ENCODE peak calls at places on chromosomes 2 and 18, in seven cellular contexts. One of them, this sample, is unnamed.

GRCh38 chr2:143705108-143705686 is 576.0 kb downstream of the ARHGAP15 start:
- DNase-seq in mesendoderm: no peak
- DNase-seq in mesenchymal stem cell: no peak
- DNase-seq in H9: no peak
- DNase-seq in H1: no peak
- DNase-seq in neuronal stem cell: no peak
- DNase-seq in trophoblast cell: peak
- DNase-seq in this sample: peak

GRCh38 chr2:12848176-12848575 is 131.4 kb downstream of the TRIB2 start:
- DNase-seq in mesendoderm: no peak
- DNase-seq in mesenchymal stem cell: no peak
- DNase-seq in H9: no peak
- DNase-seq in H1: no peak
- DNase-seq in neuronal stem cell: no peak
- DNase-seq in trophoblast cell: no peak
- DNase-seq in this sample: no peak

GRCh38 chr2:149561309-149561926 is 26.2 kb downstream of the MMADHC start:
- DNase-seq in mesendoderm: peak
- DNase-seq in mesenchymal stem cell: peak
- DNase-seq in H9: no peak
- DNase-seq in H1: no peak
- DNase-seq in neuronal stem cell: peak
- DNase-seq in trophoblast cell: no peak
- DNase-seq in this sample: peak

GRCh38 chr18:9226463-9226862 is 89.9 kb downstream of the ANKRD12 start:
- DNase-seq in mesendoderm: no peak
- DNase-seq in mesenchymal stem cell: no peak
- DNase-seq in H9: no peak
- DNase-seq in H1: no peak
- DNase-seq in neuronal stem cell: no peak
- DNase-seq in trophoblast cell: no peak
- DNase-seq in this sample: no peak

GRCh38 chr2:212979799-212980198 is 171.6 kb downstream of the IKZF2 start:
- DNase-seq in mesendoderm: peak
- DNase-seq in mesenchymal stem cell: no peak
- DNase-seq in H9: no peak
- DNase-seq in H1: no peak
- DNase-seq in neuronal stem cell: no peak
- DNase-seq in trophoblast cell: no peak
- DNase-seq in this sample: no peak

GRCh38 chr2:195820373-195820772 is 163.3 kb downstream of the SLC39A10 start:
- DNase-seq in mesendoderm: peak
- DNase-seq in mesenchymal stem cell: peak
- DNase-seq in H9: no peak
- DNase-seq in H1: no peak
- DNase-seq in neuronal stem cell: no peak
- DNase-seq in trophoblast cell: no peak
- DNase-seq in this sample: peak

GRCh38 chr2:176097820-176098365 is 1.7 kb upstream of the HOXD12 start:
- DNase-seq in mesendoderm: no peak
- DNase-seq in mesenchymal stem cell: no peak
- DNase-seq in H9: no peak
- DNase-seq in H1: no peak
- DNase-seq in neuronal stem cell: no peak
- DNase-seq in trophoblast cell: no peak
- DNase-seq in this sample: no peak

GRCh38 chr2:16321872-16322271 is 343.8 kb downstream of the CYRIA start:
- DNase-seq in mesendoderm: peak
- DNase-seq in mesenchymal stem cell: no peak
- DNase-seq in H9: no peak
- DNase-seq in H1: no peak
- DNase-seq in neuronal stem cell: no peak
- DNase-seq in trophoblast cell: peak
- DNase-seq in this sample: no peak

GRCh38 chr2:1494906-1495305 is 81.6 kb downstream of the TPO start:
- DNase-seq in mesendoderm: no peak
- DNase-seq in mesenchymal stem cell: no peak
- DNase-seq in H9: no peak
- DNase-seq in H1: no peak
- DNase-seq in neuronal stem cell: no peak
- DNase-seq in trophoblast cell: no peak
- DNase-seq in this sample: no peak

GRCh38 chr2:187580462-187581124 is 26.4 kb upstream of the TFPI start:
- DNase-seq in mesendoderm: peak
- DNase-seq in mesenchymal stem cell: peak
- DNase-seq in H9: no peak
- DNase-seq in H1: no peak
- DNase-seq in neuronal stem cell: no peak
- DNase-seq in trophoblast cell: no peak
- DNase-seq in this sample: peak

GRCh38 chr18:9539283-9539682 is 64.0 kb downstream of the RALBP1 start:
- DNase-seq in mesendoderm: no peak
- DNase-seq in mesenchymal stem cell: peak
- DNase-seq in H9: no peak
- DNase-seq in H1: no peak
- DNase-seq in neuronal stem cell: no peak
- DNase-seq in trophoblast cell: no peak
- DNase-seq in this sample: peak

GRCh38 chr18:816869-817268 is 4.8 kb upstream of the YES1 start:
- DNase-seq in mesendoderm: no peak
- DNase-seq in mesenchymal stem cell: no peak
- DNase-seq in H9: no peak
- DNase-seq in H1: no peak
- DNase-seq in neuronal stem cell: no peak
- DNase-seq in trophoblast cell: no peak
- DNase-seq in this sample: no peak

GRCh38 chr2:40401896-40402295 is 50.0 kb downstream of the SLC8A1 start:
- DNase-seq in mesendoderm: peak
- DNase-seq in mesenchymal stem cell: peak
- DNase-seq in H9: no peak
- DNase-seq in H1: no peak
- DNase-seq in neuronal stem cell: no peak
- DNase-seq in trophoblast cell: peak
- DNase-seq in this sample: peak

GRCh38 chr2:143121079-143121478 is 8.1 kb upstream of the ARHGAP15 start:
- DNase-seq in mesendoderm: no peak
- DNase-seq in mesenchymal stem cell: no peak
- DNase-seq in H9: no peak
- DNase-seq in H1: no peak
- DNase-seq in neuronal stem cell: no peak
- DNase-seq in trophoblast cell: no peak
- DNase-seq in this sample: no peak

GRCh38 chr2:211737282-211737681 is 801.3 kb downstream of the ERBB4 start:
- DNase-seq in mesendoderm: no peak
- DNase-seq in mesenchymal stem cell: no peak
- DNase-seq in H9: no peak
- DNase-seq in H1: no peak
- DNase-seq in neuronal stem cell: no peak
- DNase-seq in trophoblast cell: no peak
- DNase-seq in this sample: no peak

GRCh38 chr18:49231541-49231940 is 228.9 kb downstream of the DYM start:
- DNase-seq in mesendoderm: no peak
- DNase-seq in mesenchymal stem cell: no peak
- DNase-seq in H9: no peak
- DNase-seq in H1: no peak
- DNase-seq in neuronal stem cell: no peak
- DNase-seq in trophoblast cell: no peak
- DNase-seq in this sample: no peak

GRCh38 chr18:23452728-23453656 is at the start of gene RIOK3:
- DNase-seq in mesendoderm: peak
- DNase-seq in mesenchymal stem cell: peak
- DNase-seq in H9: peak
- DNase-seq in H1: peak
- DNase-seq in neuronal stem cell: peak
- DNase-seq in trophoblast cell: peak
- DNase-seq in this sample: peak

GRCh38 chr2:178204987-178205386 is 10.7 kb downstream of the OSBPL6 start:
- DNase-seq in mesendoderm: no peak
- DNase-seq in mesenchymal stem cell: no peak
- DNase-seq in H9: no peak
- DNase-seq in H1: no peak
- DNase-seq in neuronal stem cell: no peak
- DNase-seq in trophoblast cell: no peak
- DNase-seq in this sample: no peak

GRCh38 chr2:45390433-45390832 is 220.6 kb downstream of the SRBD1 start:
- DNase-seq in mesendoderm: no peak
- DNase-seq in mesenchymal stem cell: no peak
- DNase-seq in H9: no peak
- DNase-seq in H1: no peak
- DNase-seq in neuronal stem cell: peak
- DNase-seq in trophoblast cell: no peak
- DNase-seq in this sample: no peak

GRCh38 chr2:10254373-10255188 is 48.1 kb upstream of the HPCAL1 start:
- DNase-seq in mesendoderm: peak
- DNase-seq in mesenchymal stem cell: no peak
- DNase-seq in H9: no peak
- DNase-seq in H1: no peak
- DNase-seq in neuronal stem cell: no peak
- DNase-seq in trophoblast cell: peak
- DNase-seq in this sample: peak

GRCh38 chr2:10249798-10250197 is 52.9 kb upstream of the HPCAL1 start:
- DNase-seq in mesendoderm: no peak
- DNase-seq in mesenchymal stem cell: no peak
- DNase-seq in H9: no peak
- DNase-seq in H1: no peak
- DNase-seq in neuronal stem cell: no peak
- DNase-seq in trophoblast cell: no peak
- DNase-seq in this sample: no peak

GRCh38 chr2:10252651-10253050 is 50.1 kb upstream of the HPCAL1 start:
- DNase-seq in mesendoderm: peak
- DNase-seq in mesenchymal stem cell: no peak
- DNase-seq in H9: no peak
- DNase-seq in H1: no peak
- DNase-seq in neuronal stem cell: no peak
- DNase-seq in trophoblast cell: no peak
- DNase-seq in this sample: no peak

GRCh38 chr2:10253596-10254372 is 48.9 kb upstream of the HPCAL1 start:
- DNase-seq in mesendoderm: peak
- DNase-seq in mesenchymal stem cell: no peak
- DNase-seq in H9: no peak
- DNase-seq in H1: no peak
- DNase-seq in neuronal stem cell: no peak
- DNase-seq in trophoblast cell: peak
- DNase-seq in this sample: no peak

DNA sequence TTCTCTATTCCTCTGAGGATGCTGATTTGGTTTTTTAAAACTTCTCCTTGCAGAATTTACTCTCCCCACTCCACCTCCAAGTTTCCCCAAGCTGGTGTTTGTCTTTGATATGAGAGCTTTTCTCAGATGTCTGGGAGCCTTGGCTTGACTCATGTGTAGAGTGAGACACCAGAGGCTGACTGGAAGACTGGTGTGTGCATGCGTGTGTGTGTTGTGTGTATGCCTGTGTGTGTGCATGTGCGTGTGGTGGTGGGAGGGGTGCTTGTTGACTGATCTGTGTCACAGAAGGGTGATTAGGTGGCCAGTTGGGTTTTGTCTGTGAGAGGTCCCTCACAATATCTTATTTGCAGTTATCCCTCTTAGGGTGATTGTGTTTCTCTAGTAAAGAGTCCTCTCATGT is 50.5 kb upstream of the HPCAL1 start:
- DNase-seq in mesendoderm: no peak
- DNase-seq in mesenchymal stem cell: no peak
- DNase-seq in H9: no peak
- DNase-seq in H1: no peak
- DNase-seq in neuronal stem cell: no peak
- DNase-seq in trophoblast cell: no peak
- DNase-seq in this sample: no peak
- H2AK5ac ChIP-seq in mesendoderm: no peak
- H2AK5ac ChIP-seq in mesenchymal stem cell: no peak
- H2AK5ac ChIP-seq in H9: no peak
- H2AK5ac ChIP-seq in H1: no peak
- H2AK5ac ChIP-seq in neuronal stem cell: no peak
- H2AK5ac ChIP-seq in trophoblast cell: no peak
- H2AK5ac ChIP-seq in this sample: no peak

GRCh38 chr2:152759290-152760072 is 41.1 kb downstream of the ARL6IP6 start:
- DNase-seq in mesendoderm: no peak
- DNase-seq in mesenchymal stem cell: no peak
- DNase-seq in H9: no peak
- DNase-seq in H1: no peak
- DNase-seq in neuronal stem cell: no peak
- DNase-seq in trophoblast cell: no peak
- DNase-seq in this sample: no peak
- H2AK5ac ChIP-seq in mesendoderm: no peak
- H2AK5ac ChIP-seq in mesenchymal stem cell: no peak
- H2AK5ac ChIP-seq in H9: no peak
- H2AK5ac ChIP-seq in H1: no peak
- H2AK5ac ChIP-seq in neuronal stem cell: no peak
- H2AK5ac ChIP-seq in trophoblast cell: no peak
- H2AK5ac ChIP-seq in this sample: no peak

DNA sequence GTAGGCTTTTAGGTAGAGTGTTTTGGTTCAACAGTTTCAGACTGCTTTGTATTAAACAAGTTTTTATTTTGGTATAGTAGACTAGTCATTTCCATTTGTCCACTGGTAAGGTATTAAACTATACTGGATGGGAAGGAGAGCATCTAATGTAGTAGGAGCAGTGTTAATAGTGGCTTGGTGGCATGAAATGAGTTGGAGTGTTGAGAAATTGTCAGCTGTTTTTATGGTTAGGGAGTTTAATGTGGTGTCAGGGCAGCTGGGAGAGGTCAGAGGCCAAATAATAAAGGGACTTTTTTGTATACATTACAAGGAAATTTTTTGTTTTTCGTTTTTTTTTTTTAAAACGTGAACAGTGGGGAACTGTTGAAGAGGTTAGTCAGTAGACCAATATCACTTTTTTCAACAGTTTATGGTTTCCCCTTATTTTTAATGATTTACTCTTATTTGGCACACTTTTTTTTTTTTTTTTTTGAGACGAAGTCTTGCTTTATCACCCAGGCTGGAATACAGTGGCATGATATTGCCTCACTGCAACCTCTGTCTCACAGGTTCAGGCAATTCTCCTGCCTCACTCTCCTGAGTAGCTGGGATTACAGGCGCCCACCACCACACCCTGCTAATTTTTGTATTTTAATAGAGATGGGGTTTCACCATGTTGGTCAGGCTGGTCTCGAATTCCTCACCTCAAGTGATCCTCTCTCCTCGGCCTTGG is 21.2 kb downstream of the ACTR3 start:
- DNase-seq in mesendoderm: no peak
- DNase-seq in mesenchymal stem cell: peak
- DNase-seq in H9: no peak
- DNase-seq in H1: no peak
- DNase-seq in neuronal stem cell: no peak
- DNase-seq in trophoblast cell: no peak
- DNase-seq in this sample: no peak
- H2AK5ac ChIP-seq in mesendoderm: no peak
- H2AK5ac ChIP-seq in mesenchymal stem cell: no peak
- H2AK5ac ChIP-seq in H9: no peak
- H2AK5ac ChIP-seq in H1: no peak
- H2AK5ac ChIP-seq in neuronal stem cell: no peak
- H2AK5ac ChIP-seq in trophoblast cell: no peak
- H2AK5ac ChIP-seq in this sample: no peak

DNA sequence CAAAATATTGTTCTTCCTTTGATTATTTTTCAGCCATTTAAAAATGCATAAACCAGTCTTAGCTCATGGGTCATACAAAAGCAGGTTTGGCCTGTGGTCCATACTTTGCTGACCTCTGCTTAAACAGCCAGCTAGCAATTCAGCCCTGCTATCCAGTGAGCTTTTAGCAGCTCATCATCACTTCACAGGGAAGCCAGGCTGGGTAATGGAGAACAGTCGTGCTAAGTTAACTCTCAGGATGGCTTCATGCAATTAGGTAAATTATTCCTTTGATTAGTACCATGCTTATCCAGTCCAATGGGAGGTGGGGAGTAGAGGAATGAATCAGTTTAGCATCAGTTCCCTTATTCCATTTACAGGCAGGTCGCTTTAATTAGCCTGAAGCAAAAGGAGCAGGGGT is 109.9 kb upstream of the ALPP start:
- DNase-seq in mesendoderm: peak
- DNase-seq in mesenchymal stem cell: no peak
- DNase-seq in H9: no peak
- DNase-seq in H1: no peak
- DNase-seq in neuronal stem cell: no peak
- DNase-seq in trophoblast cell: no peak
- DNase-seq in this sample: no peak
- H2AK5ac ChIP-seq in mesendoderm: no peak
- H2AK5ac ChIP-seq in mesenchymal stem cell: no peak
- H2AK5ac ChIP-seq in H9: no peak
- H2AK5ac ChIP-seq in H1: no peak
- H2AK5ac ChIP-seq in neuronal stem cell: no peak
- H2AK5ac ChIP-seq in trophoblast cell: no peak
- H2AK5ac ChIP-seq in this sample: no peak

This sample was measured in IMR-90.